ENCODE peak calls at places on chromosomes 7 and 10, in four cellular contexts. I, H, M and X are unnamed samples.

GRCh38 chr7:91263359-91264082 is 712 bp upstream of the FZD1 start:
- DNase-seq in I (peak; percentile 49), H (peak; percentile 54), M (peak; percentile 58), X (no peak)

GRCh38 chr10:1050555-1050954 is 1.6 kb upstream of the IDI1 start:
- DNase-seq in I (no peak), H (no peak), M (no peak), X (peak; percentile 47)

GRCh38 chr7:1931248-1931950 is 261.3 kb downstream of the ELFN1 start:
- DNase-seq in I (no peak), H (no peak), M (no peak), X (peak; percentile 48)

GRCh38 chr10:29780639-29781038 is 145.9 kb upstream of the SVIL start:
- DNase-seq in I (no peak), H (no peak), M (no peak), X (no peak)

GRCh38 chr10:33005322-33006282 is 47.6 kb upstream of the ITGB1 start:
- DNase-seq in I (peak; percentile 85), H (peak; percentile 62), M (peak; percentile 73), X (peak; percentile 86)

GRCh38 chr7:111071556-111071955 is 19.4 kb upstream of the LRRN3 start:
- DNase-seq in I (no peak), H (no peak), M (no peak), X (no peak)

GRCh38 chr10:76547352-76547972 is 1090.1 kb downstream of the KCNMA1 start:
- DNase-seq in I (peak; percentile 71), H (peak; percentile 91), M (peak; percentile 79), X (peak; percentile 79)

GRCh38 chr7:77665161-77665560 is 31.1 kb upstream of the RSBN1L start:
- DNase-seq in I (no peak), H (no peak), M (no peak), X (peak; percentile 48)

GRCh38 chr7:127769696-127770400 is 117.9 kb downstream of the SND1 start:
- DNase-seq in I (no peak), H (no peak), M (no peak), X (no peak)

GRCh38 chr10:24046060-24046459 is 162.9 kb upstream of the KIAA1217 start:
- DNase-seq in I (no peak), H (no peak), M (no peak), X (no peak)

GRCh38 chr7:120229094-120229493 is 43.9 kb upstream of the KCND2 start:
- DNase-seq in I (no peak), H (no peak), M (no peak), X (no peak)

GRCh38 chr7:157769016-157769869 is 432.4 kb downstream of the DNAJB6 start:
- DNase-seq in I (no peak), H (no peak), M (no peak), X (no peak)

GRCh38 chr7:79421751-79422150 is 31.7 kb downstream of the MAGI2 start:
- DNase-seq in I (no peak), H (no peak), M (no peak), X (no peak)

GRCh38 chr7:11726251-11727155 is 105.5 kb downstream of the THSD7A start:
- DNase-seq in I (no peak), H (no peak), M (peak; percentile 39), X (no peak)

GRCh38 chr7:38932509-38933168 is 23.6 kb upstream of the VPS41 start:
- DNase-seq in I (peak; percentile 67), H (peak; percentile 69), M (peak; percentile 44), X (peak; percentile 34)

GRCh38 chr7:47978790-47979144 is 648 bp downstream of the HUS1 start:
- DNase-seq in I (no peak), H (no peak), M (no peak), X (no peak)

GRCh38 chr7:100493476-100494264 is 9.9 kb downstream of the NYAP1 start:
- DNase-seq in I (no peak), H (no peak), M (peak; percentile 23), X (no peak)

GRCh38 chr10:24849051-24849450 is 103.4 kb downstream of the PRTFDC1 start:
- DNase-seq in I (no peak), H (no peak), M (no peak), X (no peak)

GRCh38 chr7:128119036-128119435 is 87.8 kb upstream of the LRRC4 start:
- DNase-seq in I (no peak), H (no peak), M (no peak), X (no peak)

GRCh38 chr10:97355571-97355975 is 21.0 kb upstream of the FRAT2 start:
- DNase-seq in I (no peak), H (peak; percentile 36), M (no peak), X (no peak)

GRCh38 chr10:100939763-100940344 is 27.1 kb downstream of the SLF2 start:
- DNase-seq in I (no peak), H (no peak), M (no peak), X (no peak)

GRCh38 chr10:125284875-125285597 is 124.7 kb upstream of the CTBP2 start:
- DNase-seq in I (no peak), H (no peak), M (no peak), X (peak; percentile 46)

GRCh38 chr7:32890010-32890552 is 1.5 kb downstream of the KBTBD2 start:
- DNase-seq in I (no peak), H (peak; percentile 54), M (no peak), X (no peak)

GRCh38 chr7:69367785-69368184 is 230.5 kb upstream of the AUTS2 start:
- DNase-seq in I (no peak), H (no peak), M (no peak), X (no peak)

GRCh38 chr7:154777023-154777422 is 225.9 kb downstream of the PAXIP1 start:
- DNase-seq in I (no peak), H (peak; percentile 13), M (no peak), X (peak; percentile 61)

GRCh38 chr7:121398246-121398645 is 2.1 kb upstream of the FAM3C start:
- DNase-seq in I (no peak), H (no peak), M (no peak), X (no peak)

GRCh38 chr10:3173173-3173878 is 744 bp upstream of the PITRM1 start:
- DNase-seq in I (no peak), H (no peak), M (no peak), X (peak; percentile 89)

GRCh38 chr7:16398211-16399017 is 22.9 kb downstream of the CRPPA start:
- DNase-seq in I (no peak), H (peak; percentile 7), M (no peak), X (no peak)

GRCh38 chr7:138712652-138713051 is 11.5 kb upstream of the SVOPL start:
- DNase-seq in I (no peak), H (no peak), M (no peak), X (no peak)

GRCh38 chr10:113982745-113983144 is 60.9 kb upstream of the ADRB1 start:
- DNase-seq in I (peak; percentile 63), H (peak; percentile 33), M (no peak), X (no peak)

GRCh38 chr10:113982296-113982695 is 61.4 kb upstream of the ADRB1 start:
- DNase-seq in I (no peak), H (no peak), M (no peak), X (no peak)

GRCh38 chr10:113979378-113979777 is 64.3 kb upstream of the ADRB1 start:
- DNase-seq in I (no peak), H (no peak), M (no peak), X (no peak)

GRCh38 chr10:113978802-113979201 is 64.9 kb upstream of the ADRB1 start:
- DNase-seq in I (no peak), H (no peak), M (no peak), X (no peak)

GRCh38 chr10:113980408-113981087 is 63.1 kb upstream of the ADRB1 start:
- DNase-seq in I (no peak), H (no peak), M (no peak), X (peak; percentile 31)
- TF ChIP-seq CTCF in I (no peak), H (peak; percentile 17), M (no peak), X (no peak)

GRCh38 chr7:93921607-93922446 is at the start of gene GNG11:
- DNase-seq in I (peak; percentile 57), H (peak; percentile 82), M (peak; percentile 87), X (peak; percentile 30)

GRCh38 chr7:93923291-93923690 is 1.8 kb downstream of the GNG11 start:
- DNase-seq in I (no peak), H (no peak), M (no peak), X (no peak)

GRCh38 chr7:93923946-93924345 is 2.4 kb downstream of the GNG11 start:
- DNase-seq in I (no peak), H (no peak), M (no peak), X (no peak)

GRCh38 chr7:93921190-93921585 is 347 bp upstream of the GNG11 start:
- DNase-seq in I (no peak), H (no peak), M (no peak), X (no peak)

GRCh38 chr7:93920496-93921189 is 892 bp upstream of the GNG11 start:
- DNase-seq in I (no peak), H (no peak), M (no peak), X (no peak)
- H3K27ac ChIP-seq in I (peak overlapping the region; percentile 77), H (no peak overlapping the region), M (peak overlapping the region; percentile 89), X (no peak overlapping the region)

DNA sequence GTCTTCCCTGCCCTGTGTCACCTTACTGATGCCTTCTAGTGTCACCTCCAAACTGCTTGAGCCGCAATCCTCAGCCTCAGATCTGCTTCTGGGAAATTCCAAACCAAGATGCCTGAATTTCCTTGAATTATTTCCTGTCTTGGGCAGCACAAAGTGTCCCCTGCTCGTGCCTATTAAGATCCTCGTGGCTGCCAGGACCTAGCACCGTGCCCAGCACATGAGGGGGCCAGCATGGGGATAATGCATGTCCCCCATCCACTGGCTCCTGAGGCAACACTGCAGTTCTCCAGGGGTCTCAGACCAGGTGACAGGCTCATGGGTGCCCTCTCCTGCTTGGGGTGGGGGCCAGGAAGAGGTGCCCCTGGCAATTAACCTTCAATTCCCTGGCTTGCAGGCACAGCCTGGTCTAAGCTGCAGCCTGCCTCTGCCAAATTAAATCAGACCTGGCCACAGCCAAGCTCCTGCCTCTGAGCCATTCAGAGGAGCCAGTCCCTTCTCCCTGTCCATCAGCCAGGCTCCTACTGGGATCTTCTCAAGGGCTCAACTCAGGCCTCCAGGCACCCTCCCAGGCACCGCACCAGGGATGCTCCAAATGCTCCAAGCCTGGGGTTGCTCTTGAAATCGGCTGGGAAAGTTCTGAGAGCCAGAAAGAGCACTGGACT is 146.6 kb downstream of the SH3PXD2A start:
- DNase-seq in I (no peak), H (no peak), M (no peak), X (no peak)
- TF ChIP-seq CTCF in I (no peak), H (no peak), M (no peak), X (no peak)

DNA sequence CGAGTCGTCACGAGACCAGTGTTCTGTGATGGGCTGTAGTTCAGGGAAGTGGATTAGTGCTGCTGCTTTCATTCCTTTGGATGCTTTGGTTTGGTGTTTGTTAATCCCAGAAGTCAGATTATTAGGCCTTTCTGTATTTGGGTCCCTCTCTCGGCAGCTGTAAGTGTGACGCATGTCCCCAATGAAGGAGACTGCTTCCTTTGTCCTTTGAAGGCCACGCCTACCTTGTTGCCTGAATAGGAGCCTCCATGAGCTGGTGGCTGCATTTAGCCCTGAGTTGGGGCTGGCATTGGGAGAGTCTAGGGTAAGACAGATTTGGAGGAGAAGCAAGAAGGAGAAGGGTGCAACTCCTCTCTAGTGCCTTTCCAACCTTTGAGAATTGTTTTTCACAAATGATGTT is 34.5 kb downstream of the DOCK1 start:
- DNase-seq in I (no peak), H (no peak), M (no peak), X (no peak)
- H3K27ac ChIP-seq in I (no peak overlapping the region), H (no peak overlapping the region), M (no peak overlapping the region), X (no peak overlapping the region)